ENCODE peak calls at places on chromosomes 12 and 14, in eight cellular contexts. One of them, this sample, is unnamed.

GRCh38 chr12:67910360-67911292 is 78.6 kb upstream of the IFNG-AS1 start:
- DNase-seq in AG04450: peak
- DNase-seq in AG09309: peak
- DNase-seq in heart right ventricle: peak
- DNase-seq in choroid plexus epithelial cell: peak
- DNase-seq in epithelial cell of esophagus: peak
- DNase-seq in A549: peak
- DNase-seq in cardiac fibroblast: peak
- DNase-seq in this sample: peak

GRCh38 chr12:24937553-24938244 is 11.2 kb downstream of the BCAT1 start:
- DNase-seq in AG04450: no peak
- DNase-seq in A549: no peak
- DNase-seq in cardiac fibroblast: peak
- DNase-seq in heart right ventricle: no peak
- DNase-seq in AG09309: no peak
- DNase-seq in choroid plexus epithelial cell: no peak
- DNase-seq in epithelial cell of esophagus: no peak
- DNase-seq in this sample: peak

GRCh38 chr12:117857632-117858274 is 111.0 kb downstream of the KSR2 start:
- DNase-seq in choroid plexus epithelial cell: peak
- DNase-seq in AG09309: no peak
- DNase-seq in epithelial cell of esophagus: peak
- DNase-seq in AG04450: no peak
- DNase-seq in A549: peak
- DNase-seq in heart right ventricle: peak
- DNase-seq in cardiac fibroblast: peak
- DNase-seq in this sample: peak

GRCh38 chr12:105318651-105319483 is 11.6 kb upstream of the C12orf75 start:
- DNase-seq in choroid plexus epithelial cell: no peak
- DNase-seq in epithelial cell of esophagus: no peak
- DNase-seq in heart right ventricle: no peak
- DNase-seq in AG09309: no peak
- DNase-seq in AG04450: no peak
- DNase-seq in cardiac fibroblast: no peak
- DNase-seq in A549: no peak
- DNase-seq in this sample: no peak

GRCh38 chr14:87108726-87109125 is 884.3 kb downstream of the GALC start:
- DNase-seq in AG04450: peak
- DNase-seq in heart right ventricle: no peak
- DNase-seq in epithelial cell of esophagus: peak
- DNase-seq in choroid plexus epithelial cell: peak
- DNase-seq in cardiac fibroblast: peak
- DNase-seq in AG09309: peak
- DNase-seq in A549: no peak
- DNase-seq in this sample: no peak

GRCh38 chr12:87866602-87867292 is 162.5 kb downstream of the C12orf50 start:
- DNase-seq in AG04450: no peak
- DNase-seq in epithelial cell of esophagus: peak
- DNase-seq in cardiac fibroblast: peak
- DNase-seq in choroid plexus epithelial cell: peak
- DNase-seq in AG09309: no peak
- DNase-seq in heart right ventricle: no peak
- DNase-seq in A549: no peak
- DNase-seq in this sample: no peak

GRCh38 chr12:128783129-128783574 is 40.6 kb downstream of the SLC15A4 start:
- DNase-seq in choroid plexus epithelial cell: peak
- DNase-seq in AG09309: no peak
- DNase-seq in AG04450: no peak
- DNase-seq in A549: no peak
- DNase-seq in heart right ventricle: no peak
- DNase-seq in cardiac fibroblast: peak
- DNase-seq in epithelial cell of esophagus: no peak
- DNase-seq in this sample: peak

GRCh38 chr12:76199808-76200207 is 115.3 kb upstream of the NAP1L1 start:
- DNase-seq in heart right ventricle: no peak
- DNase-seq in epithelial cell of esophagus: no peak
- DNase-seq in cardiac fibroblast: peak
- DNase-seq in A549: no peak
- DNase-seq in AG09309: no peak
- DNase-seq in choroid plexus epithelial cell: peak
- DNase-seq in AG04450: peak
- DNase-seq in this sample: no peak

GRCh38 chr12:64532734-64533351 is 77.5 kb upstream of the RASSF3 start:
- DNase-seq in cardiac fibroblast: no peak
- DNase-seq in AG09309: no peak
- DNase-seq in AG04450: no peak
- DNase-seq in epithelial cell of esophagus: no peak
- DNase-seq in A549: no peak
- DNase-seq in choroid plexus epithelial cell: no peak
- DNase-seq in heart right ventricle: no peak
- DNase-seq in this sample: no peak

GRCh38 chr12:90366286-90366685 is 588.7 kb downstream of the CCER1 start:
- DNase-seq in epithelial cell of esophagus: peak
- DNase-seq in heart right ventricle: no peak
- DNase-seq in AG09309: peak
- DNase-seq in cardiac fibroblast: peak
- DNase-seq in AG04450: no peak
- DNase-seq in A549: no peak
- DNase-seq in choroid plexus epithelial cell: peak
- DNase-seq in this sample: peak

GRCh38 chr14:91649930-91650329 is 82.0 kb downstream of the CATSPERB start:
- DNase-seq in A549: peak
- DNase-seq in cardiac fibroblast: peak
- DNase-seq in AG09309: peak
- DNase-seq in AG04450: no peak
- DNase-seq in heart right ventricle: peak
- DNase-seq in epithelial cell of esophagus: peak
- DNase-seq in choroid plexus epithelial cell: peak
- DNase-seq in this sample: peak

DNA sequence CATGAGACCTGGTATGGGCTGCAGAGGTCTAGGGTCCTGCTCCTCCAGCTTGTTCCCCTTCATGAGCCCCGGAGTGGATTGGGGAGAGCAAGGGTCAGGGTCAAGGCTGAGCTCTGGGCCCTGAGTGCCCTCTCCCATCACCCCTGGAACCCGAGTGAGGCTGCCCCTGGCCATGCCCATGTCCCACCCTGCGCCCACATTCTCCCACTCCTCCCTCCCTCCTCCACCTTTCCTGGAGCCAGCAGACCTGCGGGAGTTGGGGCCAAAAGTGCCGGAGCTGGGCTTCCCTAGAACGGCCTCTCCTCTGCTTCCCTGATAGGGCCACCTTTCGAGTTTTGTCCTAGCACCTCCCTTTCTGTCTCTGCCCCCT is 597 bp downstream of the SCNN1A start:
- DNase-seq in cardiac fibroblast: no peak
- DNase-seq in epithelial cell of esophagus: no peak
- DNase-seq in AG09309: no peak
- DNase-seq in A549: no peak
- DNase-seq in heart right ventricle: no peak
- DNase-seq in choroid plexus epithelial cell: no peak
- DNase-seq in AG04450: no peak
- DNase-seq in this sample: no peak
- H3K4me3 ChIP-seq in cardiac fibroblast: no peak
- H3K4me3 ChIP-seq in epithelial cell of esophagus: peak
- H3K4me3 ChIP-seq in AG09309: no peak
- H3K4me3 ChIP-seq in A549: no peak
- H3K4me3 ChIP-seq in heart right ventricle: no peak
- H3K4me3 ChIP-seq in choroid plexus epithelial cell: no peak
- H3K4me3 ChIP-seq in AG04450: no peak
- H3K4me3 ChIP-seq in this sample: no peak

GRCh38 chr12:10721654-10722501 is 1.2 kb downstream of the YBX3 start:
- DNase-seq in epithelial cell of esophagus: peak
- DNase-seq in AG09309: peak
- DNase-seq in cardiac fibroblast: peak
- DNase-seq in A549: peak
- DNase-seq in heart right ventricle: peak
- DNase-seq in AG04450: peak
- DNase-seq in choroid plexus epithelial cell: peak
- DNase-seq in this sample: peak
- H3K4me3 ChIP-seq in epithelial cell of esophagus: peak
- H3K4me3 ChIP-seq in AG09309: peak
- H3K4me3 ChIP-seq in cardiac fibroblast: peak
- H3K4me3 ChIP-seq in A549: peak
- H3K4me3 ChIP-seq in heart right ventricle: peak
- H3K4me3 ChIP-seq in AG04450: peak
- H3K4me3 ChIP-seq in choroid plexus epithelial cell: peak
- H3K4me3 ChIP-seq in this sample: peak

GRCh38 chr12:104136577-104136976 is 1.4 kb downstream of the NFYB start:
- DNase-seq in epithelial cell of esophagus: no peak
- DNase-seq in cardiac fibroblast: peak
- DNase-seq in heart right ventricle: no peak
- DNase-seq in AG04450: no peak
- DNase-seq in AG09309: no peak
- DNase-seq in choroid plexus epithelial cell: no peak
- DNase-seq in A549: no peak
- DNase-seq in this sample: peak

GRCh38 chr12:104137175-104137901 is 672 bp downstream of the NFYB start:
- DNase-seq in A549: peak
- DNase-seq in heart right ventricle: peak
- DNase-seq in AG09309: no peak
- DNase-seq in AG04450: peak
- DNase-seq in cardiac fibroblast: peak
- DNase-seq in epithelial cell of esophagus: peak
- DNase-seq in choroid plexus epithelial cell: peak
- DNase-seq in this sample: peak

GRCh38 chr12:104137902-104138746 is at the start of gene NFYB:
- DNase-seq in AG04450: peak
- DNase-seq in epithelial cell of esophagus: peak
- DNase-seq in choroid plexus epithelial cell: peak
- DNase-seq in A549: peak
- DNase-seq in heart right ventricle: peak
- DNase-seq in AG09309: peak
- DNase-seq in cardiac fibroblast: peak
- DNase-seq in this sample: peak

GRCh38 chr12:104142543-104142942 is 4.5 kb upstream of the NFYB start:
- DNase-seq in A549: no peak
- DNase-seq in epithelial cell of esophagus: no peak
- DNase-seq in AG04450: no peak
- DNase-seq in choroid plexus epithelial cell: no peak
- DNase-seq in cardiac fibroblast: no peak
- DNase-seq in heart right ventricle: no peak
- DNase-seq in AG09309: no peak
- DNase-seq in this sample: no peak

GRCh38 chr12:104138747-104139186 is 757 bp upstream of the NFYB start:
- DNase-seq in AG04450: no peak
- DNase-seq in AG09309: no peak
- DNase-seq in A549: no peak
- DNase-seq in choroid plexus epithelial cell: no peak
- DNase-seq in epithelial cell of esophagus: no peak
- DNase-seq in cardiac fibroblast: no peak
- DNase-seq in heart right ventricle: no peak
- DNase-seq in this sample: peak
- H3K4me3 ChIP-seq in AG04450: peak
- H3K4me3 ChIP-seq in AG09309: peak
- H3K4me3 ChIP-seq in A549: peak
- H3K4me3 ChIP-seq in choroid plexus epithelial cell: peak
- H3K4me3 ChIP-seq in epithelial cell of esophagus: peak
- H3K4me3 ChIP-seq in cardiac fibroblast: peak
- H3K4me3 ChIP-seq in heart right ventricle: peak
- H3K4me3 ChIP-seq in this sample: peak

DNA sequence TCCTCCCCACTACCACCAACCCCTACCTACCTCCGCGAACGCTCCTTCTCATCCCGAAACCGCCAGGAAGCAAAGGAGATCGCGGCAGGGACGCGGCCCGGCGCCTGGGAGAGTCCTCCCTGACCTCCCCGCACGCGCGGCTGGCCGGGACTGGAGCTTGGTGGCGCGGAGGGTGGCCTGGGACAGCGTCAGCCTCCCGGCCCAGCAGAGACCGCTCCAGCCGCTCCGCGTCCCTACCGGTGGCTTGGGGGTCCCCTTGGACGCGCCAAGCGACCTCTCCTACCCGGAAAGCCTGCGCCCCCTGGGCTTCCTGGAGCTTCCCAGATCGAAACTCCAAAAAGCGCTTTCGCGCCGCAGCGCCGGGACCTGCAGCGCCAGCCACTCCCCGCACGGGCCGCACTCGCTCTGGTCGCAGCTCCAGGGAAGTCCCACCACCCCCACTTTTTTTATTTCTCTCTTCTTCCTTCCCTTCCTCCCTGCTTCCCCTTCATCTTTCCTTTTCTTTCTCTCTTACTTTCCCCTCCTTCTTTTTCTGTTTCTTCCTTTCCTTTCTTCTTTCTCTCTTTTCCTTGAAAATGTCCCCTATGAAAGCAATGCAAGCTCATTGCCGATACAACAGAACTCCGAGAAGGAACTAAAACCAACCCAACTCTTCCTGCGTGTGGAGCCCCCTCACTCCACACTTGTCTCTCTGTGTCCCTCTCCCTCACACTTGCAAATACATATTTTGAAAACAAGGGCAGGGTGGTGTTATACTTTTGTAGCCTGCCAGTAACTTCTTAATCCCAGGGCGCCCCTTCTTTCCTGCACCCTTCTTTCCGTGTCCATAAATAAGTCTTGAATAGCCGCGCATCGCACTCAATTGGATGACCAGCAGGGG is 3.8 kb downstream of the DIO3 start:
- DNase-seq in epithelial cell of esophagus: no peak
- DNase-seq in choroid plexus epithelial cell: no peak
- DNase-seq in AG09309: no peak
- DNase-seq in AG04450: no peak
- DNase-seq in A549: no peak
- DNase-seq in cardiac fibroblast: no peak
- DNase-seq in heart right ventricle: no peak
- DNase-seq in this sample: peak
- H3K4me3 ChIP-seq in epithelial cell of esophagus: no peak
- H3K4me3 ChIP-seq in choroid plexus epithelial cell: no peak
- H3K4me3 ChIP-seq in AG09309: no peak
- H3K4me3 ChIP-seq in AG04450: no peak
- H3K4me3 ChIP-seq in A549: peak
- H3K4me3 ChIP-seq in cardiac fibroblast: no peak
- H3K4me3 ChIP-seq in heart right ventricle: peak
- H3K4me3 ChIP-seq in this sample: no peak